ENCODE peak calls at places on chromosomes 3 and 15, in six cellular contexts. One of them, this sample, is unnamed.

GRCh38 chr15:44370830-44371229 is 56.6 kb upstream of the CTDSPL2 start:
- DNase-seq in epithelial cell of proximal tubule: no peak
- DNase-seq in CD8-positive, alpha-beta T cell: no peak
- DNase-seq in endothelial cell: no peak
- DNase-seq in Panc1: no peak
- DNase-seq in RWPE1: no peak
- DNase-seq in this sample: no peak

GRCh38 chr15:89654847-89655805 is at the start of gene KIF7:
- DNase-seq in endothelial cell: peak
- DNase-seq in Panc1: no peak
- DNase-seq in CD8-positive, alpha-beta T cell: no peak
- DNase-seq in epithelial cell of proximal tubule: no peak
- DNase-seq in RWPE1: peak
- DNase-seq in this sample: peak

GRCh38 chr3:198071602-198072285 is 111.7 kb downstream of the LMLN start:
- DNase-seq in RWPE1: peak
- DNase-seq in epithelial cell of proximal tubule: peak
- DNase-seq in CD8-positive, alpha-beta T cell: peak
- DNase-seq in Panc1: peak
- DNase-seq in endothelial cell: peak
- DNase-seq in this sample: no peak

GRCh38 chr3:58664611-58665010 is 2.0 kb downstream of the FAM3D start:
- DNase-seq in RWPE1: no peak
- DNase-seq in endothelial cell: no peak
- DNase-seq in CD8-positive, alpha-beta T cell: no peak
- DNase-seq in Panc1: no peak
- DNase-seq in epithelial cell of proximal tubule: no peak
- DNase-seq in this sample: no peak

GRCh38 chr3:13092621-13093339 is 19.6 kb upstream of the IQSEC1 start:
- DNase-seq in CD8-positive, alpha-beta T cell: no peak
- DNase-seq in epithelial cell of proximal tubule: no peak
- DNase-seq in endothelial cell: no peak
- DNase-seq in Panc1: no peak
- DNase-seq in RWPE1: no peak
- DNase-seq in this sample: no peak

GRCh38 chr15:83200162-83200561 is 7.5 kb downstream of the HDGFL3 start:
- DNase-seq in RWPE1: no peak
- DNase-seq in epithelial cell of proximal tubule: peak
- DNase-seq in endothelial cell: no peak
- DNase-seq in Panc1: no peak
- DNase-seq in CD8-positive, alpha-beta T cell: no peak
- DNase-seq in this sample: no peak

GRCh38 chr3:194584866-194585265 is 48.4 kb downstream of the TMEM44 start:
- DNase-seq in endothelial cell: no peak
- DNase-seq in epithelial cell of proximal tubule: no peak
- DNase-seq in RWPE1: no peak
- DNase-seq in Panc1: no peak
- DNase-seq in CD8-positive, alpha-beta T cell: no peak
- DNase-seq in this sample: no peak

GRCh38 chr3:100915706-100916105 is 77.5 kb downstream of the ABI3BP start:
- DNase-seq in RWPE1: no peak
- DNase-seq in CD8-positive, alpha-beta T cell: no peak
- DNase-seq in Panc1: no peak
- DNase-seq in epithelial cell of proximal tubule: no peak
- DNase-seq in endothelial cell: no peak
- DNase-seq in this sample: no peak

GRCh38 chr3:111577798-111578685 is 17.1 kb downstream of the ZBED2 start:
- DNase-seq in endothelial cell: peak
- DNase-seq in Panc1: no peak
- DNase-seq in epithelial cell of proximal tubule: peak
- DNase-seq in RWPE1: peak
- DNase-seq in CD8-positive, alpha-beta T cell: no peak
- DNase-seq in this sample: no peak

GRCh38 chr3:61813656-61814055 is 252.3 kb downstream of the PTPRG start:
- DNase-seq in Panc1: no peak
- DNase-seq in CD8-positive, alpha-beta T cell: no peak
- DNase-seq in RWPE1: no peak
- DNase-seq in epithelial cell of proximal tubule: no peak
- DNase-seq in endothelial cell: no peak
- DNase-seq in this sample: no peak

GRCh38 chr3:129461022-129461421 is 21.0 kb downstream of the IFT122 start:
- DNase-seq in Panc1: no peak
- DNase-seq in CD8-positive, alpha-beta T cell: no peak
- DNase-seq in epithelial cell of proximal tubule: no peak
- DNase-seq in RWPE1: no peak
- DNase-seq in endothelial cell: no peak
- DNase-seq in this sample: no peak

GRCh38 chr3:175857666-175858270 is 998.6 kb downstream of the NAALADL2 start:
- DNase-seq in Panc1: no peak
- DNase-seq in endothelial cell: no peak
- DNase-seq in RWPE1: no peak
- DNase-seq in epithelial cell of proximal tubule: no peak
- DNase-seq in CD8-positive, alpha-beta T cell: no peak
- DNase-seq in this sample: no peak

GRCh38 chr15:35243758-35244157 is 158.7 kb upstream of the NANOGP8 start:
- DNase-seq in RWPE1: no peak
- DNase-seq in CD8-positive, alpha-beta T cell: no peak
- DNase-seq in endothelial cell: no peak
- DNase-seq in Panc1: no peak
- DNase-seq in epithelial cell of proximal tubule: no peak
- DNase-seq in this sample: no peak

GRCh38 chr3:115698851-115699535 is 75.7 kb downstream of the GAP43 start:
- DNase-seq in epithelial cell of proximal tubule: no peak
- DNase-seq in RWPE1: no peak
- DNase-seq in CD8-positive, alpha-beta T cell: no peak
- DNase-seq in endothelial cell: no peak
- DNase-seq in Panc1: no peak
- DNase-seq in this sample: no peak

GRCh38 chr3:71062920-71063767 is 520.4 kb downstream of the FOXP1 start:
- DNase-seq in epithelial cell of proximal tubule: no peak
- DNase-seq in endothelial cell: no peak
- DNase-seq in RWPE1: peak
- DNase-seq in Panc1: no peak
- DNase-seq in CD8-positive, alpha-beta T cell: no peak
- DNase-seq in this sample: no peak

GRCh38 chr15:38496151-38496550 is 42.2 kb downstream of the FAM98B start:
- DNase-seq in CD8-positive, alpha-beta T cell: no peak
- DNase-seq in endothelial cell: no peak
- DNase-seq in Panc1: no peak
- DNase-seq in RWPE1: no peak
- DNase-seq in epithelial cell of proximal tubule: no peak
- DNase-seq in this sample: no peak

GRCh38 chr3:77902675-77903074 is 862.8 kb downstream of the ROBO2 start:
- DNase-seq in epithelial cell of proximal tubule: no peak
- DNase-seq in endothelial cell: no peak
- DNase-seq in Panc1: no peak
- DNase-seq in CD8-positive, alpha-beta T cell: no peak
- DNase-seq in RWPE1: no peak
- DNase-seq in this sample: no peak

GRCh38 chr15:45637552-45638033 is 2.8 kb downstream of the SQOR start:
- DNase-seq in RWPE1: peak
- DNase-seq in endothelial cell: no peak
- DNase-seq in Panc1: no peak
- DNase-seq in CD8-positive, alpha-beta T cell: peak
- DNase-seq in epithelial cell of proximal tubule: peak
- DNase-seq in this sample: no peak

GRCh38 chr3:132645058-132645457 is 14.6 kb downstream of the ACAD11 start:
- DNase-seq in epithelial cell of proximal tubule: no peak
- DNase-seq in endothelial cell: no peak
- DNase-seq in RWPE1: no peak
- DNase-seq in Panc1: no peak
- DNase-seq in CD8-positive, alpha-beta T cell: no peak
- DNase-seq in this sample: no peak

GRCh38 chr3:124707667-124708066 is 22.6 kb upstream of the UMPS start:
- DNase-seq in CD8-positive, alpha-beta T cell: no peak
- DNase-seq in endothelial cell: no peak
- DNase-seq in Panc1: no peak
- DNase-seq in epithelial cell of proximal tubule: no peak
- DNase-seq in RWPE1: no peak
- DNase-seq in this sample: no peak

GRCh38 chr15:67125589-67126502 is 60.4 kb downstream of the SMAD3 start:
- DNase-seq in endothelial cell: no peak
- DNase-seq in epithelial cell of proximal tubule: no peak
- DNase-seq in CD8-positive, alpha-beta T cell: no peak
- DNase-seq in Panc1: peak
- DNase-seq in RWPE1: peak
- DNase-seq in this sample: no peak

GRCh38 chr15:88450125-88450798 is 16.9 kb downstream of the MRPL46 start:
- DNase-seq in RWPE1: peak
- DNase-seq in endothelial cell: peak
- DNase-seq in CD8-positive, alpha-beta T cell: peak
- DNase-seq in Panc1: peak
- DNase-seq in epithelial cell of proximal tubule: no peak
- DNase-seq in this sample: peak

GRCh38 chr3:67001086-67001861 is 3.2 kb downstream of the KBTBD8 start:
- DNase-seq in CD8-positive, alpha-beta T cell: no peak
- DNase-seq in RWPE1: no peak
- DNase-seq in Panc1: no peak
- DNase-seq in endothelial cell: no peak
- DNase-seq in epithelial cell of proximal tubule: no peak
- DNase-seq in this sample: no peak

GRCh38 chr3:142498397-142499180 is 50.8 kb upstream of the XRN1 start:
- DNase-seq in RWPE1: no peak
- DNase-seq in Panc1: no peak
- DNase-seq in endothelial cell: no peak
- DNase-seq in epithelial cell of proximal tubule: no peak
- DNase-seq in CD8-positive, alpha-beta T cell: no peak
- DNase-seq in this sample: no peak

GRCh38 chr3:14479591-14479990 is 60.6 kb downstream of the GRIP2 start:
- DNase-seq in epithelial cell of proximal tubule: no peak
- DNase-seq in endothelial cell: no peak
- DNase-seq in CD8-positive, alpha-beta T cell: no peak
- DNase-seq in RWPE1: no peak
- DNase-seq in Panc1: no peak
- DNase-seq in this sample: no peak

GRCh38 chr3:21938267-21938681 is 187.3 kb upstream of the ZNF385D start:
- DNase-seq in RWPE1: no peak
- DNase-seq in Panc1: no peak
- DNase-seq in CD8-positive, alpha-beta T cell: no peak
- DNase-seq in endothelial cell: no peak
- DNase-seq in epithelial cell of proximal tubule: no peak
- DNase-seq in this sample: no peak

GRCh38 chr3:94673891-94674290 is 611.0 kb downstream of the NSUN3 start:
- DNase-seq in epithelial cell of proximal tubule: no peak
- DNase-seq in endothelial cell: no peak
- DNase-seq in RWPE1: no peak
- DNase-seq in CD8-positive, alpha-beta T cell: no peak
- DNase-seq in Panc1: no peak
- DNase-seq in this sample: no peak

GRCh38 chr3:98574157-98574556 is 19.3 kb downstream of the CPOX start:
- DNase-seq in CD8-positive, alpha-beta T cell: no peak
- DNase-seq in RWPE1: no peak
- DNase-seq in epithelial cell of proximal tubule: no peak
- DNase-seq in Panc1: no peak
- DNase-seq in endothelial cell: no peak
- DNase-seq in this sample: no peak

GRCh38 chr3:46221368-46221767 is 13.3 kb upstream of the CCR1 start:
- DNase-seq in epithelial cell of proximal tubule: no peak
- DNase-seq in Panc1: no peak
- DNase-seq in endothelial cell: no peak
- DNase-seq in CD8-positive, alpha-beta T cell: no peak
- DNase-seq in RWPE1: no peak
- DNase-seq in this sample: no peak

GRCh38 chr3:193194417-193194816 is 46.6 kb upstream of the PLAAT1 start:
- DNase-seq in CD8-positive, alpha-beta T cell: no peak
- DNase-seq in epithelial cell of proximal tubule: no peak
- DNase-seq in RWPE1: no peak
- DNase-seq in endothelial cell: no peak
- DNase-seq in Panc1: no peak
- DNase-seq in this sample: no peak

DNA sequence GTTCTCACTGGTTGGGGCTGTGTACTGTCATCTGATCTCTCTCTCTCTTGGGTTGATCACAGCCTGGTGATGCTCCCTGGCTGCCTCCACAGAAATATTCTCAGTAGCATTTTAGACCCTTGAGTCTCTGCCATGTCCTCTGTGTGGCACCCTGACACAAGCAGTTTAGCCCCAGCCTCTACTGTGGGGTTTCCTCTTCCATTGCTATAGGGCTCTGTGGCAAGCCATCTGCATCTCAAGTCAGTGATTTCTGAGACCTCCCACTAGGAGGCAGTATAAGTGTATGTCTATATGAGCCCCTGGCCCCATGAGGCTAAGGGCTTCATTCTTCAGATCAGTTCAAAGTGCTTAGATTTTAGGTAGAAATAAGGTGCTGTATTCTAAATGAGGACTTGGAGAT is 50.6 kb upstream of the PLAAT1 start:
- DNase-seq in epithelial cell of proximal tubule: no peak
- DNase-seq in Panc1: no peak
- DNase-seq in endothelial cell: peak
- DNase-seq in CD8-positive, alpha-beta T cell: no peak
- DNase-seq in RWPE1: no peak
- DNase-seq in this sample: no peak
- TF ChIP-seq CTCF in epithelial cell of proximal tubule: peak
- TF ChIP-seq CTCF in Panc1: peak
- TF ChIP-seq CTCF in endothelial cell: peak
- TF ChIP-seq CTCF in CD8-positive, alpha-beta T cell: no peak
- TF ChIP-seq CTCF in RWPE1: no peak
- TF ChIP-seq CTCF in this sample: peak

GRCh38 chr15:40785158-40785557 is 15.4 kb downstream of the C15orf62 start:
- DNase-seq in epithelial cell of proximal tubule: no peak
- DNase-seq in endothelial cell: no peak
- DNase-seq in RWPE1: no peak
- DNase-seq in CD8-positive, alpha-beta T cell: no peak
- DNase-seq in Panc1: no peak
- DNase-seq in this sample: no peak
- TF ChIP-seq CTCF in epithelial cell of proximal tubule: peak
- TF ChIP-seq CTCF in endothelial cell: no peak
- TF ChIP-seq CTCF in RWPE1: no peak
- TF ChIP-seq CTCF in CD8-positive, alpha-beta T cell: no peak
- TF ChIP-seq CTCF in Panc1: no peak
- TF ChIP-seq CTCF in this sample: peak

DNA sequence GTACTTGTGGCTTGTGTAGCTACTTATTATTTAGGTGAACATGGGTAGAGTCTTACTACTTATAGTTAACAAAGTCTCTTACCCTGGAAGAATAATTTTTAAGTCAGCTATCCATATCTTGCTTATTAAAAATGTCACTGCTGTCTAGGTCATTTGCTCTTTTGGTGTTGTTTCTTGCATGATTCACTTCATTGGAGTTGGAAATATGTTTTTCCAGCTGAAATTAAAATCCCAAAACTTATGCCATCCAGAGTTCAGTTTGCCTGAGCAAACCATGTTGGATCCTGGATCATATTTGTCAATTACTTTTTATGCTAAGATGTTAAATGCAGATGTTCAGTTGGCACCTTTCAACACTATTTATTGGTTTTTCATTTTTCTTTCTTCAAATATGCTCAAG is 421.0 kb upstream of the RBMS3 start:
- DNase-seq in CD8-positive, alpha-beta T cell: no peak
- DNase-seq in endothelial cell: no peak
- DNase-seq in Panc1: no peak
- DNase-seq in epithelial cell of proximal tubule: no peak
- DNase-seq in RWPE1: no peak
- DNase-seq in this sample: no peak
- TF ChIP-seq CTCF in CD8-positive, alpha-beta T cell: no peak
- TF ChIP-seq CTCF in endothelial cell: no peak
- TF ChIP-seq CTCF in Panc1: no peak
- TF ChIP-seq CTCF in epithelial cell of proximal tubule: no peak
- TF ChIP-seq CTCF in RWPE1: no peak
- TF ChIP-seq CTCF in this sample: no peak

GRCh38 chr15:74845208-74845568 is 2.2 kb upstream of the ULK3 start:
- DNase-seq in CD8-positive, alpha-beta T cell: peak
- DNase-seq in epithelial cell of proximal tubule: no peak
- DNase-seq in endothelial cell: no peak
- DNase-seq in Panc1: no peak
- DNase-seq in RWPE1: no peak
- DNase-seq in this sample: no peak
- TF ChIP-seq CTCF in CD8-positive, alpha-beta T cell: no peak
- TF ChIP-seq CTCF in epithelial cell of proximal tubule: no peak
- TF ChIP-seq CTCF in endothelial cell: no peak
- TF ChIP-seq CTCF in Panc1: no peak
- TF ChIP-seq CTCF in RWPE1: no peak
- TF ChIP-seq CTCF in this sample: no peak